ENCODE peak calls at places on chromosomes 11 and 22, in nine cellular contexts. O, A, C, N, U, H, K, E and Z are unnamed samples.

GRCh38 chr22:48227341-48228018 is 1465.0 kb downstream of the TBC1D22A start:
- DNase-seq in U (peak; percentile 74), H (no peak), E (peak; percentile 78), O (no peak), C (no peak), A (no peak), N (no peak), K (no peak), Z (no peak)

GRCh38 chr11:109140857-109141515 is 281.0 kb upstream of the C11orf87 start:
- DNase-seq in H (no peak), C (no peak), N (no peak), O (no peak), E (no peak), U (no peak), A (no peak), K (no peak), Z (no peak)

GRCh38 chr22:43620197-43620596 is 191.9 kb downstream of the EFCAB6 start:
- DNase-seq in K (no peak), C (no peak), E (no peak), U (no peak), A (no peak), H (no peak), O (no peak), N (no peak), Z (no peak)

GRCh38 chr11:56846631-56847400 is 98.3 kb upstream of the OR9G4 start:
- DNase-seq in E (no peak), U (no peak), H (no peak), A (peak; percentile 60), N (peak; percentile 3), C (no peak), K (no peak), O (no peak), Z (peak; percentile 51)

GRCh38 chr11:5004429-5005274 is 10.0 kb downstream of the OR51L1 start:
- DNase-seq in O (peak; percentile 57), A (peak; percentile 59), E (no peak), C (no peak), H (peak; percentile 30), U (no peak), K (peak; percentile 82), N (peak; percentile 78), Z (peak; percentile 71)

GRCh38 chr11:132632641-132633124 is 899.6 kb downstream of the OPCML start:
- DNase-seq in H (no peak), E (no peak), N (peak; percentile 93), O (peak; percentile 96), A (peak; percentile 76), C (no peak), U (no peak), K (no peak), Z (peak; percentile 86)

GRCh38 chr11:112132737-112133136 is 31.2 kb downstream of the IL18 start:
- DNase-seq in A (no peak), U (no peak), N (no peak), E (no peak), K (no peak), C (no peak), O (no peak), H (no peak), Z (no peak)

GRCh38 chr11:103637250-103637649 is 399.2 kb upstream of the DDI1 start:
- DNase-seq in O (no peak), E (no peak), C (no peak), H (no peak), N (no peak), A (peak; percentile 45), K (no peak), U (no peak), Z (peak; percentile 27)

GRCh38 chr11:118998822-118999221 is 884 bp downstream of the CENATAC start:
- DNase-seq in K (peak; percentile 82), A (peak; percentile 78), H (no peak), N (peak; percentile 63), U (no peak), O (peak; percentile 39), E (no peak), C (no peak), Z (peak; percentile 82)

GRCh38 chr11:17864478-17864941 is 129.9 kb downstream of the KCNC1 start:
- DNase-seq in O (no peak), U (no peak), K (peak; percentile 83), C (no peak), N (no peak), A (peak; percentile 32), H (no peak), E (no peak), Z (peak; percentile 54)
- TF ChIP-seq CTCF in O (no peak), U (no peak), K (peak; percentile 82), C (peak; percentile 41), N (peak; percentile 61), A (peak; percentile 70), H (no peak), E (no peak), Z (peak; percentile 83)

GRCh38 chr11:87081358-87081757 is 43.6 kb downstream of the TMEM135 start:
- DNase-seq in N (no peak), U (no peak), K (no peak), A (no peak), O (no peak), H (no peak), E (no peak), C (no peak), Z (no peak)
- H3K4me3 ChIP-seq in N (no peak overlapping the region), U (no peak overlapping the region), K (no peak overlapping the region), A (no peak overlapping the region), O (no peak overlapping the region), H (no peak overlapping the region), E (no peak overlapping the region), C (peak overlapping the region; percentile 19), Z (no peak overlapping the region)

GRCh38 chr11:88181776-88182175 is 6.5 kb upstream of the RAB38 start:
- DNase-seq in E (no peak), A (peak; percentile 74), U (no peak), N (no peak), O (no peak), K (no peak), C (no peak), H (no peak), Z (peak; percentile 89)

GRCh38 chr11:88183233-88183632 is 8.0 kb upstream of the RAB38 start:
- DNase-seq in E (no peak), N (no peak), C (no peak), O (no peak), H (no peak), K (no peak), U (no peak), A (peak; percentile 88), Z (peak; percentile 91)

GRCh38 chr11:88179141-88179540 is 3.9 kb upstream of the RAB38 start:
- DNase-seq in U (no peak), K (no peak), C (no peak), A (peak; percentile 99), N (no peak), E (no peak), H (no peak), O (no peak), Z (peak; percentile 98)

GRCh38 chr11:88178211-88178610 is 3.0 kb upstream of the RAB38 start:
- DNase-seq in N (peak; percentile 46), U (no peak), A (no peak), E (no peak), O (no peak), K (no peak), C (no peak), H (no peak), Z (no peak)

GRCh38 chr11:88179966-88180629 is 4.9 kb upstream of the RAB38 start:
- DNase-seq in K (no peak), U (no peak), O (peak; percentile 83), N (peak; percentile 39), H (no peak), C (no peak), E (no peak), A (peak; percentile 97), Z (peak; percentile 94)
- TF ChIP-seq CTCF in K (no peak), U (no peak), O (no peak), N (peak; percentile 28), H (no peak), C (no peak), E (no peak), A (peak; percentile 12), Z (peak; percentile 44)

GRCh38 chr11:9802291-9802861 is 138.5 kb downstream of the SWAP70 start:
- DNase-seq in N (peak; percentile 70), U (no peak), O (peak; percentile 86), K (no peak), H (no peak), A (peak; percentile 87), E (no peak), C (no peak), Z (peak; percentile 83)
- H3K4me3 ChIP-seq in N (no peak overlapping the region), U (no peak overlapping the region), O (no peak overlapping the region), K (no peak overlapping the region), H (no peak overlapping the region), A (no peak overlapping the region), E (no peak overlapping the region), C (no peak overlapping the region), Z (no peak overlapping the region)